ENCODE peak calls at places on chromosomes 12 and 14, in five cellular contexts. V is transverse colon, R is K562, C is HCT116, S is sigmoid colon. Q is an unnamed sample. For H3K9me3, the result is how much of the 10 kb centered on the place peaks cover.

GRCh38 chr12:102501773-102502172 is 21.4 kb upstream of the IGF1 start:
- DNase-seq in V (no peak), R (no peak), C (no peak), S (peak), Q (no peak)

GRCh38 chr14:87995500-87996275 is 2.7 kb upstream of the GALC start:
- DNase-seq in V (no peak), R (no peak), C (no peak), S (no peak), Q (no peak)

GRCh38 chr12:89072303-89073026 is 279.8 kb downstream of the DUSP6 start:
- DNase-seq in V (no peak), R (no peak), C (no peak), S (no peak), Q (no peak)

GRCh38 chr12:42516573-42516972 is 73.0 kb downstream of the PRICKLE1 start:
- DNase-seq in V (no peak), R (no peak), C (no peak), S (no peak), Q (no peak)

GRCh38 chr12:45879363-45879895 is 110.9 kb downstream of the SCAF11 start:
- DNase-seq in V (no peak), R (no peak), C (no peak), S (no peak), Q (no peak)

GRCh38 chr14:72892103-72892878 is 1.6 kb downstream of the DPF3 start:
- DNase-seq in V (peak), R (no peak), C (no peak), S (no peak), Q (no peak)

GRCh38 chr12:553216-554000 is 93.7 kb downstream of the B4GALNT3 start:
- DNase-seq in V (no peak), R (no peak), C (no peak), S (no peak), Q (no peak)

GRCh38 chr12:67357726-67358125 is 88.6 kb downstream of the CAND1 start:
- DNase-seq in V (no peak), R (no peak), C (no peak), S (no peak), Q (no peak)

GRCh38 chr12:24742378-24742777 is 206.5 kb downstream of the BCAT1 start:
- DNase-seq in V (peak), R (no peak), C (no peak), S (no peak), Q (no peak)

GRCh38 chr14:88421286-88421685 is 35.8 kb downstream of the SPATA7 start:
- DNase-seq in V (no peak), R (no peak), C (no peak), S (no peak), Q (no peak)

GRCh38 chr14:89033756-89034155 is 209.3 kb downstream of the TTC8 start:
- DNase-seq in V (no peak), R (no peak), C (no peak), S (no peak), Q (peak)

DNA sequence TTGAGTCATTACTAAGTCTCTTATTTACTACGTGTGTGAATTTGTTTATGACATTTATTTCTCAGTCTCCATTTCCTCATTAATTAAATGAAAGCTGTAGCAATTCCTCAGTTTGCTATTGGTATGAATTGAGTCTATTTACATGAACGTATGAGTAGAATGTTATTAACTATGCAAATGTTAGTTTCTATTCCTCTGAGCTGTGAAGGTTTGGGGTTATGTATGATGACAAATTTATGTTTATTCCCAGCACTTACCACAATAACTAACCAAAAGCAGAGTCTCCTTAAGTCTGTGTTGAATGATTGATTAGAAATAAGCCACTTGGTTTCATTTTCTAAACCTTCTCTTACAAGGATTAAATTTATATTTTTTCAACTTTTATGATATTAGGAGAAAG is 1340.9 kb downstream of the FSCB start:
- DNase-seq in V (no peak), R (no peak), C (no peak), S (no peak), Q (no peak)
- H3K9me3 ChIP-seq in V (under half), R (under half), C (under half), S (under half), Q (under half)

DNA sequence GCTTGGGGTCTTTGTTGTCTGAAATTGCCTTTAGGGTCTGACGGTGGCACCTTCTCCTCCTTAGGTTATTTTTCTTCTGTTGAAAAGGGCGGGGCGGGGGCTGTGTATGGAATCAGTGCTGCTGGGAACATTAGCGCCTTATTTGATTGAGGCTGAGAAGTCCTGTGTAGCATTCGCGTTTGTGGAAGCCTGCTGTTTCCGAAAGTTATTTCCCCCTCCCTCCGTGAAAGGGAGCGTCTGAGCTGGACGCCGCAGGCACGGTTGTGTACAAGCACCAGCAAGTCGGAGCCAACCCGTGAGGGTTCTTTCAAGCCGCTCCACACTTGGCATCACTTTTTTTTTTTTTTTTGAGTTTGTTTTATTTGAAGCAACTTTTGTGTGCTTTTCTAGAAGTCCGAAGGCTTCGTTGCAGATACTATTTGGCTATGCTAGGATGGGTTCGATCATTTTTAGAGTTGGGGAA is 1.1 kb downstream of the SYNE2 start:
- DNase-seq in V (peak), R (no peak), C (no peak), S (peak), Q (peak)
- TF ChIP-seq POLR2A in V (no peak), R (no peak), C (no peak), S (no peak), Q (no peak)

DNA sequence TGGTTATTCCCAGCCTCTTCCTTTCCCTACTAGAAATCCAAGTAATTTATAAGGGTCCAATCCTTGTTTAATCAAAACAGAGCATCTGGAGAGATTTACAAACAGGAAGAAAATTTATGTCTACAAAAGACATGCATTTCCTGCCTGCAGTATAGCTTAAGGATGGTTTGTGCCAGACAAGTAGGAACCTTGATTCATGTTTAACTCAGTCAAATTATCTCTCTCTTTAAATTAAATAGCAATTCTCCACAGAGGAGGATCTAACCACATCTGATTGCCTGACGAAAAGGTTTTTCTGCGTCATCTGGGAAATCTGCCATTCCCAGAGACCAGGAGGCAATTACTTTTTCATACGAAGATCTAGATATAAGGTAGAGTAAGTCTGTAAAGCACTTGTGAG is 105.2 kb downstream of the ZFC3H1 start:
- DNase-seq in V (no peak), R (no peak), C (no peak), S (no peak), Q (no peak)
- TF ChIP-seq POLR2AphosphoS5 in V (no peak), R (no peak), C (no peak), S (no peak), Q (no peak)

DNA sequence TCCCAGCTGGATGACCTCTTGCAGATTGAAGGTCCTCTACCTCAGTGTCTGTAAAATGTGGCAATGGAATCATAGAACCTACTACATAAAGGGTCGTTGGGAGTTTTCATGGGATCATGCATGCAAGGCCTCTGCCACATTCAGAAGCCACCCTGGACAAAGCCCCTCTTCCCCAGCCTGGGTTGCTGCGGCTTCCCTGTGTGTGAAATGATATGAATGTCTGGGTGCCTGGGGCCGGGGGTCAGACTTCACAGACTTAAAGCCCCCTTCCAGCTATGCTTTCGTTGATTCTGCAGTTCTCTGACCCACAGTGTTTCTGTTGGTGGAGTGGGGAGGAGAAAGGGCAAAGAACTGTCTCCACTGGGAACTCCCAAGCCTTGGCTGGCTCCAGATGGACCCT is 211.1 kb upstream of the FKBP4 start:
- DNase-seq in V (no peak), R (no peak), C (no peak), S (peak), Q (no peak)
- H3K9me3 ChIP-seq in V (under half), R (under half), C (under half), S (under half), Q (under half)

GRCh38 chr12:51371295-51371953 is 19.8 kb downstream of the GALNT6 start:
- DNase-seq in V (peak), R (no peak), C (peak), S (peak), Q (peak)

GRCh38 chr12:51370667-51371066 is 20.5 kb downstream of the GALNT6 start:
- DNase-seq in V (no peak), R (no peak), C (no peak), S (no peak), Q (no peak)

GRCh38 chr12:51372021-51372420 is 19.2 kb downstream of the GALNT6 start:
- DNase-seq in V (no peak), R (no peak), C (no peak), S (no peak), Q (no peak)

GRCh38 chr12:51369581-51369980 is 21.6 kb downstream of the GALNT6 start:
- DNase-seq in V (no peak), R (no peak), C (no peak), S (no peak), Q (no peak)

GRCh38 chr12:51368640-51369517 is 22.3 kb downstream of the GALNT6 start:
- DNase-seq in V (peak), R (peak), C (no peak), S (no peak), Q (peak)
- TF ChIP-seq POLR2A in V (no peak), R (no peak), C (no peak), S (no peak), Q (no peak)

GRCh38 chr12:5948696-5949095 is 3.6 kb upstream of the ANO2 start:
- DNase-seq in V (no peak), R (no peak), C (no peak), S (no peak), Q (no peak)

GRCh38 chr12:5944688-5945070 is 380 bp downstream of the ANO2 start:
- DNase-seq in V (no peak), R (no peak), C (no peak), S (no peak), Q (no peak)

GRCh38 chr12:5944053-5944452 is 1.0 kb downstream of the ANO2 start:
- DNase-seq in V (no peak), R (no peak), C (no peak), S (no peak), Q (no peak)

GRCh38 chr12:5946388-5946787 is 1.3 kb upstream of the ANO2 start:
- DNase-seq in V (no peak), R (no peak), C (no peak), S (no peak), Q (no peak)

DNA sequence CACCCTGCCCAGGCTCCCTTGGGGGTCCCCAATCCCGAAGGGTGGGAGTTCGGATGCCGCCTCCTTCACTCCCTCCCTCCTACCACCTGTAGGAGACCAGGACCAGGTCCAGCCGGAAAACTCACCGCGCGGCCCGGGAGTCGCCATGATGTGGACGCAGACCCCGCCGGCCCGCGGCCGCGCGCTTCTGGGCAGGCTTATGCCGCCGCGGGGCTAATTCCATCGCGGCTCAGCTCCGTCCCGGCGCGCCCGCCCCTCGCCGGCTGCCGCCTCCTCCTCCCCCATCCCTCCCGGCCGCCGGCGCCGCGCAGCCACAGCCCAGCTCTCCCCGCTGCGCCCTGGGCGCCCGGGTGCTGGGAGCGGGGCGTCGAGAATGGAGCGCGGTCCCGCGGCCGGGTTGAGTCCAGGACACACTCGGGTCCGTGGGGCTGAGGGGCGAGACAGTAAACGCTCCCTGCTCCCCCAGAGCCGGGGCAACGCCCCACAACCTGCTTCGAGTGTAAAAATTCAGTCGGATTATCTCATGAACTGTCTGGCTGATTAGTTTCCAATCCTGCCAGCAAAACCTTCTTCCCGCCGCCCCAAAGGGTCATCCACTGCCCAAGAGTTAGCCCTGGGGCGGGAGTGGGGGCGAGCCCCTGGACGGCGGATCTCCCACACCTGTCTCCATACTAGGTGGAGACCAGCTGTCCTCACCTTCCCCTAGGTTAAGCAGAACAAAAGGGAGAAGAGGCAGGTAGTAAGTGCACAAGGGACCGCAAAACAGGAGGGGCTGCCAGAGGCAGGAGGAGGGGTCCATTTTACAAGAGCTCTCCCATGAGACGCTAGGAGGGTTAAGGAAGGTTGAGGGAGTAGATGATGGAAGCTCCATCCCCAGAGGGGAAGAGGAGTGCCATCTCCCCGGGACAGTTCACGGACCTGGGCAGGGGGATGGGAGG is at the start of gene ANO2:
- DNase-seq in V (no peak), R (no peak), C (no peak), S (no peak), Q (no peak)
- TF ChIP-seq POLR2AphosphoS5 in V (no peak), R (no peak), C (no peak), S (no peak), Q (no peak)

GRCh38 chr14:29681308-29681707 is 246.3 kb downstream of the PRKD1 start:
- DNase-seq in V (no peak), R (no peak), C (no peak), S (no peak), Q (no peak)

GRCh38 chr14:29682789-29683188 is 244.9 kb downstream of the PRKD1 start:
- DNase-seq in V (no peak), R (no peak), C (no peak), S (no peak), Q (no peak)

GRCh38 chr14:29687071-29687765 is 240.4 kb downstream of the PRKD1 start:
- DNase-seq in V (no peak), R (no peak), C (no peak), S (no peak), Q (no peak)
- H3K9me3 ChIP-seq in V (under half), R (under half), C (under half), S (under half), Q (under half)

DNA sequence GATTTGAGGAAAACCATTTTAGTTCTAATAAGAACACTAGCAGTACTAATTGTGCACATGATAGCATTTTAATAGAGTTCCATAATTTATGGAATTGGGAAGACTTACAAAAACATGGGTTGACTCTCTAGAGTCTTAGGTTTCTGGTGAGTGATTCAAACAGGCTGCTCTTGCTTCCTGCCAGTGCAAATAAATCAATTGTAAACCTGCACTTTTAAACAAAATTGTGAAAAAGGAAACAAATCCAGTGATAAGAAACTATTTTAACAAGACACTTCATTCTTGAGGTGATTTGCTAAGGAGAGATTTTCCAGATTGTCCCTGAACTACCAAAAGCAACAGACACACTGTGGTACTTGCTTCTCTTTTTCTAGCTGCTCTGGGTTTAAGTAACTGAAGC is 112.2 kb downstream of the CACNA1C start:
- DNase-seq in V (no peak), R (no peak), C (no peak), S (no peak), Q (no peak)
- TF ChIP-seq POLR2A in V (no peak), R (no peak), C (no peak), S (no peak), Q (no peak)

DNA sequence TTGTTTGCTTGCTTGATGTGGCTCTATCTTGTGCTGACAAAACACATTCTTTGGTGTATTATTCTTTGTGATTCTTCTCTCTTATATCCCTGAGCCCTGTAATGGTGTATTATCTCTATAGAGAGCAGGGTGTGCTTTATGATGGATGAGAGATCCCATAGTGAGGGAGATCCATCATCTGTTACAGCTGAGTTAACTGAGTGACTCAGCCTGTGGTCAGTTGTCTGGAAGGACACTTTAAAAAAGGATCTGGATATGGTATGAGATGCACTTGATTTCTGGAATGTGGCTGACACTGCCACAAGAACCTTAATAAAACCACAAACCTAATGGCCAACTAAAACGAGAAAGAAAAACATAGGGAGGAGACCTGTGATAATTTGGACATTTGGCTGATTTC is 461.4 kb upstream of the SYT1 start:
- DNase-seq in V (no peak), R (no peak), C (no peak), S (no peak), Q (no peak)
- TF ChIP-seq POLR2AphosphoS5 in V (no peak), R (no peak), C (no peak), S (no peak), Q (no peak)

DNA sequence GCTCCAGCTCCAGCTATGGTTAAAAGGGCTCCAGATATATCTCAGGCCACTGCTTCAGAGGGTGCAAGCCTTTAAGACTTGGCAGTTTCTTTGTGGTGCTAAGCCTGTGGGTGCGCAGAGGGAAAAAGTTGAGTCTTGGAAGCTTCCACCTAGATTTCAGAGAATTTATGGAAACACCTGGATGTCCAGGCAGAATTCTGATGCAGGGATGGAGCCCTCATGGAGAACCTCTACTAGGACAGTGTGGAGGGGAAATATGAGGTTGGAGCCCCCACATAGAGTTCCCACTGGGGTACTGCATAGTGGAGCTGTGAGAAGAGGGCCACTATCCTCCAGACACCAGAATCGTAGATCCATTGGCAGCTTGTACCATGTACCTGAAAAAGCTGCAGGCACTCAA is 69.9 kb downstream of the SDR9C7 start:
- DNase-seq in V (no peak), R (no peak), C (no peak), S (no peak), Q (no peak)
- H3K9me3 ChIP-seq in V (under half), R (under half), C (under half), S (under half), Q (half or more)

Q was measured in stomach.